ENCODE peak calls at places on chromosomes 11 and 22, in seven cellular contexts. D is HTR-8/SVneo, B is M059J, U is cardiac muscle cell, J is hippocampal formation, T is AG08395, M is MCF 10A. N is an unnamed sample.

GRCh38 chr22:19959587-19960490 is 18.2 kb upstream of the TXNRD2 start:
- DNase-seq in D (no peak), B (no peak), U (no peak), J (no peak), T (no peak), M (no peak), N (no peak)

GRCh38 chr11:61855939-61856730 is 28.0 kb downstream of the FADS2 start:
- DNase-seq in D (no peak), B (peak; percentile 34), U (no peak), J (no peak), T (no peak), M (no peak), N (no peak)

GRCh38 chr11:10991372-10991771 is 133.5 kb upstream of the ZBED5 start:
- DNase-seq in D (no peak), B (no peak), U (no peak), J (no peak), T (no peak), M (no peak), N (no peak)

GRCh38 chr11:76752321-76753175 is 30.6 kb upstream of the TSKU start:
- DNase-seq in D (no peak), B (peak; percentile 62), U (peak; percentile 93), J (no peak), T (peak; percentile 94), M (peak; percentile 74), N (no peak)

GRCh38 chr11:66020618-66021357 is 5.5 kb downstream of the CATSPER1 start:
- DNase-seq in D (peak; percentile 94), B (peak; percentile 91), U (peak; percentile 64), J (no peak), T (peak; percentile 89), M (peak; percentile 72), N (peak; percentile 93)

GRCh38 chr11:132077416-132077815 is 707.0 kb downstream of the NTM start:
- DNase-seq in D (no peak), B (no peak), U (no peak), J (no peak), T (no peak), M (no peak), N (no peak)

GRCh38 chr22:25900880-25901279 is 158.9 kb downstream of the MYO18B start:
- DNase-seq in D (no peak), B (peak; percentile 4), U (no peak), J (peak; percentile 75), T (no peak), M (no peak), N (no peak)

GRCh38 chr11:130611791-130612251 is 163.4 kb downstream of the ADAMTS15 start:
- DNase-seq in D (peak; percentile 31), B (peak; percentile 95), U (peak; percentile 78), J (no peak), T (peak; percentile 93), M (no peak), N (peak; percentile 52)

GRCh38 chr22:23401111-23401909 is 178.8 kb downstream of the IGLL1 start:
- DNase-seq in D (peak; percentile 28), B (peak; percentile 88), U (peak; percentile 54), J (no peak), T (peak; percentile 63), M (peak; percentile 11), N (no peak)

GRCh38 chr11:92346220-92346619 is 121.6 kb downstream of the FAT3 start:
- DNase-seq in D (no peak), B (no peak), U (no peak), J (no peak), T (no peak), M (no peak), N (no peak)

GRCh38 chr11:84003181-84003580 is 717.0 kb upstream of the CCDC90B start:
- DNase-seq in D (no peak), B (no peak), U (no peak), J (no peak), T (no peak), M (no peak), N (no peak)

GRCh38 chr11:9728058-9728457 is 64.2 kb downstream of the SWAP70 start:
- DNase-seq in D (no peak), B (no peak), U (no peak), J (no peak), T (no peak), M (no peak), N (no peak)